ENCODE peak calls at places on chromosomes 3 and 15, in nine cellular contexts. X is effector memory CD4-positive, alpha-beta T cell; B is Peyer's patch; S is mesenchymal stem cell; T is tibial artery; C is IMR-90; L is heart left ventricle; I is left lung; Z is CD8-positive, alpha-beta memory T cell. K is an unnamed sample.

GRCh38 chr15:96409231-96410138 is 79.0 kb downstream of the NR2F2 start:
- DNase-seq in X (no peak), B (no peak), S (no peak), T (no peak), C (peak; percentile 5), L (no peak), I (peak; percentile 70), Z (no peak), K (peak; percentile 32)

GRCh38 chr15:75531041-75531450 is 48.1 kb downstream of the PTPN9 start:
- DNase-seq in X (no peak), B (no peak), S (peak; percentile 34), T (peak; percentile 84), C (peak; percentile 40), L (peak; percentile 82), I (no peak), Z (no peak), K (no peak)

GRCh38 chr15:60591491-60592385 is 112.8 kb upstream of the ICE2 start:
- DNase-seq in X (no peak), B (peak; percentile 65), S (peak; percentile 36), T (peak; percentile 73), C (no peak), L (peak; percentile 64), I (peak; percentile 83), Z (peak; percentile 38), K (peak; percentile 57)

GRCh38 chr3:11653298-11654055 is 9.8 kb upstream of the VGLL4 start:
- DNase-seq in X (no peak), B (no peak), S (no peak), T (no peak), C (no peak), L (no peak), I (no peak), Z (no peak), K (no peak)

GRCh38 chr3:89578253-89578529 is 470.8 kb downstream of the EPHA3 start:
- DNase-seq in X (no peak), B (no peak), S (no peak), T (no peak), C (no peak), L (no peak), I (no peak), Z (no peak), K (no peak)

GRCh38 chr15:24898715-24899278 is 56.0 kb upstream of the SNRPN start:
- DNase-seq in X (no peak), B (no peak), S (no peak), T (no peak), C (no peak), L (no peak), I (no peak), Z (no peak), K (no peak)

GRCh38 chr3:13282986-13283876 is 136.9 kb downstream of the NUP210 start:
- DNase-seq in X (no peak), B (peak; percentile 41), S (peak; percentile 2), T (peak; percentile 33), C (no peak), L (no peak), I (no peak), Z (no peak), K (peak; percentile 77)

GRCh38 chr15:40471778-40472130 is 970 bp downstream of the CHST14 start:
- DNase-seq in X (no peak), B (no peak), S (no peak), T (no peak), C (peak; percentile 10), L (no peak), I (no peak), Z (no peak), K (no peak)

GRCh38 chr3:44289882-44290462 is 48.3 kb downstream of the TOPAZ1 start:
- DNase-seq in X (no peak), B (no peak), S (no peak), T (no peak), C (no peak), L (no peak), I (no peak), Z (no peak), K (no peak)

GRCh38 chr15:75669191-75669878 is 21.6 kb downstream of the SNX33 start:
- DNase-seq in X (no peak), B (no peak), S (no peak), T (no peak), C (peak; percentile 62), L (no peak), I (peak; percentile 31), Z (no peak), K (peak; percentile 77)

GRCh38 chr3:9168230-9168629 is 81.2 kb downstream of the SRGAP3 start:
- DNase-seq in X (no peak), B (no peak), S (no peak), T (no peak), C (no peak), L (no peak), I (no peak), Z (no peak), K (no peak)

GRCh38 chr3:99128740-99129505 is 227.4 kb upstream of the DCBLD2 start:
- DNase-seq in X (no peak), B (no peak), S (peak; percentile 96), T (no peak), C (peak; percentile 97), L (no peak), I (no peak), Z (no peak), K (no peak)

GRCh38 chr3:7508821-7509220 is 647.9 kb downstream of the GRM7 start:
- DNase-seq in X (no peak), B (no peak), S (no peak), T (no peak), C (no peak), L (no peak), I (no peak), Z (no peak), K (no peak)
- H3K4me3 ChIP-seq in X (no peak overlapping the region), B (no peak overlapping the region), S (no peak overlapping the region), T (no peak overlapping the region), C (no peak overlapping the region), L (no peak overlapping the region), I (no peak overlapping the region), Z (no peak overlapping the region), K (no peak overlapping the region)

DNA sequence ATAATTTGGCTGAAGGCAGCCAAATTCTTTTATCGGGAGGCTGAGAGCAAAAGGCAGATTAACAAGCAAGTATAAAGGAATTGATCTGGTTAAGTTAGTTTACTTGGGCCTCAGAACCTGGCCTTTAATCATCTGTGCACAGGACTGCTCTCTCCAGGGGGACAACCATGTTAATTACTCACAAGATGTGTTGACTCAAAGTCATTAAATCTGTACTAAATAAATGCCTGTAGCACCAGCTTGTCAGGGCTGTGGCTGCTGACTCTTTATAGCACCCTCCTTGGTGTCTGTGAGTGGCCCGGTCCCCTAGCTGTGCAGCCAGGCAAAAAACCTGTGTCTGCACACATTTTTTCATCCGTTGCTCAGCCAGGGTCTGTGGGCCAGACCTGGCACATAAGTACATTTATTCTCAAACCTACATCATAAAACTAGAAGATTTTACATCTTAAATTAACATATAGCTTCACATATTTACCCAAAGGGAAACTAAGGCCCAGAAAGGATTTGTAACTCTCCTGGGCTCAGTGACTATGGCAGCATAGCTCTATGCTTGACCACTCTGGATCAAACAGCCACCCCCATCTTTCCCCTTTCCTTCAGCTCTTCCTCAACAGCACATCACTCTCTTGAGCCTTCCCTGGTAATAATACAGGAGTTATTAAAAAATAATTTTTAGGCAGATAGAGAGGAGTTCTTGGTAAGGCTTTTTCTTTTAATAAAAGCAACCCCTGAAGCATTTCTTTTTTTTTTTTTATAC is 51.4 kb downstream of the NCEH1 start:
- DNase-seq in X (no peak), B (no peak), S (peak; percentile 55), T (no peak), C (no peak), L (no peak), I (no peak), Z (no peak), K (no peak)
- H3K27ac ChIP-seq in X (no peak overlapping the region), B (no peak overlapping the region), S (peak overlapping the region; percentile 98), T (no peak overlapping the region), C (peak overlapping the region; percentile 69), L (no peak overlapping the region), I (no peak overlapping the region), Z (no peak overlapping the region), K (no peak overlapping the region)

GRCh38 chr3:50163572-50163971 is 8.4 kb downstream of the SEMA3F start:
- DNase-seq in X (no peak), B (no peak), S (no peak), T (peak; percentile 77), C (no peak), L (no peak), I (no peak), Z (no peak), K (no peak)

GRCh38 chr3:50162034-50162883 is 7.1 kb downstream of the SEMA3F start:
- DNase-seq in X (no peak), B (no peak), S (no peak), T (no peak), C (no peak), L (no peak), I (no peak), Z (no peak), K (no peak)

GRCh38 chr3:50158747-50159146 is 3.6 kb downstream of the SEMA3F start:
- DNase-seq in X (no peak), B (no peak), S (no peak), T (no peak), C (no peak), L (no peak), I (no peak), Z (no peak), K (no peak)

GRCh38 chr3:50160561-50160983 is 5.4 kb downstream of the SEMA3F start:
- DNase-seq in X (no peak), B (no peak), S (no peak), T (no peak), C (no peak), L (peak; percentile 56), I (no peak), Z (no peak), K (no peak)

DNA sequence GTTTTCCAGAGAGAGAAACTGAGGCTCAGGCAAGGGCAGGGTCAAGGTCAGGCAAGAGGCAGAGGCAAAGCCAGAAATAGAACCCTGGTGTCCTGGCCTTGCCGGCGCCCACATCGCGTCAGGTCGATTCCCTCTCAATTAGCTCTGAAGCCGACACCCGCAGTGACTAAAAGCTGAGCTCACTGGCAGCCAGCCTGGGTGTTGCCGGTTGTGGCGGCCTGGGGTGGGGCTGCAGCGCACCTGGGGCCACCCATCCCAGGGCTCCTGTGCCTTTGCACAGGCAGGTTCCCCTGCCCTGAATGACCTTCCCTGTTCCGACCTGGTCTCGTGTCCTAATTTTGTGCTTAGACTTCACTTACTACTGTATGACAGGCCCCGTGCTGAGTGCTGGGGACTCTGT is 6.2 kb downstream of the SEMA3F start:
- DNase-seq in X (no peak), B (peak; percentile 79), S (no peak), T (no peak), C (no peak), L (no peak), I (no peak), Z (no peak), K (no peak)
- H3K4me3 ChIP-seq in X (no peak overlapping the region), B (no peak overlapping the region), S (no peak overlapping the region), T (no peak overlapping the region), C (no peak overlapping the region), L (peak overlapping the region; percentile 8), I (no peak overlapping the region), Z (no peak overlapping the region), K (no peak overlapping the region)

DNA sequence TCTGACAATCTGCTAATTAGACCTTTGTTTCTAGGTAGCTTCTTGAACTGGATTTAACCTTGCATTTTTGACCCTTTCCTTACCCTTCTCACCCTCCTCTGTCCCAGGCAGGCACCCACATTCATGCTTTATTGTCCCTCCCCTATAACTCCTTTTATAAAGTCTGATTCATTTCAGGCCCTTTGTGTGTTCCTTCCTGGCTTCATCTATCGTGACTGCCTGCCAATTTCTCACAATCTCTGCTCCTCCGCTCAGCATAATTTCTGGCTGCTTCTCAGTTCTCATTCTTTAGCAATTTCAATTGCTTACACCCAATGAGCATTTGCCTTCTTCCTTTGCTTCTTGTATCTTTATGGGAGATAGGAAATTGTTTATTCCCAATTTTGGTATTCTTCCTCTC is 144.0 kb upstream of the ARHGEF26 start:
- DNase-seq in X (no peak), B (no peak), S (no peak), T (no peak), C (no peak), L (no peak), I (no peak), Z (no peak), K (no peak)
- H3K27ac ChIP-seq in X (no peak overlapping the region), B (no peak overlapping the region), S (no peak overlapping the region), T (no peak overlapping the region), C (no peak overlapping the region), L (no peak overlapping the region), I (no peak overlapping the region), Z (no peak overlapping the region), K (no peak overlapping the region)